ENCODE peak calls at places on chromosome 15, in six cellular contexts. One of them, this sample, is unnamed.

GRCh38 chr15:65426216-65426853 is 3.6 kb upstream of the IGDCC4 start:
- DNase-seq in spleen: no peak
- DNase-seq in AG09309: no peak
- DNase-seq in body of pancreas: no peak
- DNase-seq in cardiac fibroblast: no peak
- DNase-seq in AG04450: no peak
- DNase-seq in this sample: no peak

GRCh38 chr15:36844453-36845094 is 255.8 kb downstream of the MEIS2 start:
- DNase-seq in spleen: no peak
- DNase-seq in AG09309: no peak
- DNase-seq in body of pancreas: no peak
- DNase-seq in cardiac fibroblast: peak; percentile 26
- DNase-seq in AG04450: peak; percentile 34
- DNase-seq in this sample: peak; percentile 10

GRCh38 chr15:96540283-96540682 is 209.8 kb downstream of the NR2F2 start:
- DNase-seq in spleen: no peak
- DNase-seq in AG09309: no peak
- DNase-seq in body of pancreas: no peak
- DNase-seq in cardiac fibroblast: no peak
- DNase-seq in AG04450: no peak
- DNase-seq in this sample: no peak

GRCh38 chr15:78811124-78811824 is at the start of gene ADAMTS7:
- DNase-seq in spleen: peak; percentile 88
- DNase-seq in AG09309: no peak
- DNase-seq in body of pancreas: peak; percentile 50
- DNase-seq in cardiac fibroblast: peak; percentile 88
- DNase-seq in AG04450: peak; percentile 32
- DNase-seq in this sample: no peak

GRCh38 chr15:37933685-37934084 is 755 bp upstream of the TMCO5A start:
- DNase-seq in spleen: no peak
- DNase-seq in AG09309: peak; percentile 46
- DNase-seq in body of pancreas: no peak
- DNase-seq in cardiac fibroblast: peak; percentile 81
- DNase-seq in AG04450: peak; percentile 68
- DNase-seq in this sample: peak; percentile 71

GRCh38 chr15:91099616-91100560 is at the start of gene SV2B:
- DNase-seq in spleen: peak; percentile 80
- DNase-seq in AG09309: no peak
- DNase-seq in body of pancreas: peak; percentile 45
- DNase-seq in cardiac fibroblast: peak; percentile 35
- DNase-seq in AG04450: no peak
- DNase-seq in this sample: no peak

GRCh38 chr15:70098461-70099166 is 897 bp upstream of the TLE3 start:
- DNase-seq in spleen: peak; percentile 94
- DNase-seq in AG09309: no peak
- DNase-seq in body of pancreas: peak; percentile 57
- DNase-seq in cardiac fibroblast: peak; percentile 42
- DNase-seq in AG04450: no peak
- DNase-seq in this sample: no peak

GRCh38 chr15:79740581-79740980 is 156.2 kb downstream of the MTHFS start:
- DNase-seq in spleen: no peak
- DNase-seq in AG09309: no peak
- DNase-seq in body of pancreas: no peak
- DNase-seq in cardiac fibroblast: no peak
- DNase-seq in AG04450: no peak
- DNase-seq in this sample: no peak

GRCh38 chr15:95459288-95459687 is 871.2 kb upstream of the NR2F2 start:
- DNase-seq in spleen: no peak
- DNase-seq in AG09309: no peak
- DNase-seq in body of pancreas: no peak
- DNase-seq in cardiac fibroblast: peak; percentile 68
- DNase-seq in AG04450: no peak
- DNase-seq in this sample: no peak

GRCh38 chr15:60115579-60116415 is 111.7 kb downstream of the FOXB1 start:
- DNase-seq in spleen: no peak
- DNase-seq in AG09309: peak; percentile 33
- DNase-seq in body of pancreas: no peak
- DNase-seq in cardiac fibroblast: peak; percentile 59
- DNase-seq in AG04450: no peak
- DNase-seq in this sample: no peak

GRCh38 chr15:34099914-34100313 is 1.7 kb downstream of the EMC7 start:
- DNase-seq in spleen: no peak
- DNase-seq in AG09309: no peak
- DNase-seq in body of pancreas: no peak
- DNase-seq in cardiac fibroblast: no peak
- DNase-seq in AG04450: no peak
- DNase-seq in this sample: no peak
- H3K4me3 ChIP-seq in spleen: peak overlapping the region; percentile 82
- H3K4me3 ChIP-seq in AG09309: no peak overlapping the region
- H3K4me3 ChIP-seq in body of pancreas: no peak overlapping the region
- H3K4me3 ChIP-seq in cardiac fibroblast: no peak overlapping the region
- H3K4me3 ChIP-seq in AG04450: no peak overlapping the region
- H3K4me3 ChIP-seq in this sample: no peak overlapping the region

GRCh38 chr15:100658895-100659294 is 56.5 kb downstream of the ASB7 start:
- DNase-seq in spleen: no peak
- DNase-seq in AG09309: no peak
- DNase-seq in body of pancreas: no peak
- DNase-seq in cardiac fibroblast: no peak
- DNase-seq in AG04450: no peak
- DNase-seq in this sample: no peak

GRCh38 chr15:100665570-100665969 is 63.2 kb downstream of the ASB7 start:
- DNase-seq in spleen: no peak
- DNase-seq in AG09309: no peak
- DNase-seq in body of pancreas: no peak
- DNase-seq in cardiac fibroblast: peak; percentile 78
- DNase-seq in AG04450: no peak
- DNase-seq in this sample: no peak

GRCh38 chr15:100661161-100661560 is 58.8 kb downstream of the ASB7 start:
- DNase-seq in spleen: no peak
- DNase-seq in AG09309: no peak
- DNase-seq in body of pancreas: no peak
- DNase-seq in cardiac fibroblast: no peak
- DNase-seq in AG04450: no peak
- DNase-seq in this sample: no peak

GRCh38 chr15:100663550-100664335 is 61.4 kb downstream of the ASB7 start:
- DNase-seq in spleen: no peak
- DNase-seq in AG09309: no peak
- DNase-seq in body of pancreas: no peak
- DNase-seq in cardiac fibroblast: peak; percentile 53
- DNase-seq in AG04450: no peak
- DNase-seq in this sample: no peak

DNA sequence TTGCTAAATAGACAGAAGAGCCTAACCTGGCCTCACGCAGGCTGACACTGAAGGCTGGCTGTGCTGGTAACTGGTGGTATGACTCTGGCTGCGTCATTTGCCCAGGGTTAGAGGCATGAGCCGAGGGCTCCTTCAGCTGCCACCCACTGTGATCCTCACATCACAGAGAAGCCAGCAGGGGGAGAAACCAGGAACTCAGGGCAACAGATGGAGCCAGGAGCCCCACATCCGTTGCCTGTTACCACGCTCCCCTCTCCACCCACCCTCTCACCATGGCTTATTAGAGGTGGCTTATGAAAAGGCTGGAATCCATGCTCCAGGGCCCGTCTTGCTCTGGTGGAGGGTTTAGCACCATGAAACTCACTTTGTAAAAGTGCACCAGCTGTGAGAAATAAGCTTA is 60.7 kb downstream of the ASB7 start:
- DNase-seq in spleen: no peak
- DNase-seq in AG09309: no peak
- DNase-seq in body of pancreas: no peak
- DNase-seq in cardiac fibroblast: no peak
- DNase-seq in AG04450: no peak
- DNase-seq in this sample: no peak
- TF ChIP-seq CTCF in spleen: no peak
- TF ChIP-seq CTCF in AG09309: peak; percentile 33
- TF ChIP-seq CTCF in body of pancreas: peak; percentile 9
- TF ChIP-seq CTCF in cardiac fibroblast: peak; percentile 29
- TF ChIP-seq CTCF in AG04450: peak; percentile 23
- TF ChIP-seq CTCF in this sample: peak; percentile 56

GRCh38 chr15:81182031-81182745 is 14.5 kb upstream of the IL16 start:
- DNase-seq in spleen: no peak
- DNase-seq in AG09309: no peak
- DNase-seq in body of pancreas: no peak
- DNase-seq in cardiac fibroblast: peak; percentile 56
- DNase-seq in AG04450: no peak
- DNase-seq in this sample: no peak
- H3K4me3 ChIP-seq in spleen: no peak overlapping the region
- H3K4me3 ChIP-seq in AG09309: no peak overlapping the region
- H3K4me3 ChIP-seq in body of pancreas: no peak overlapping the region
- H3K4me3 ChIP-seq in cardiac fibroblast: no peak overlapping the region
- H3K4me3 ChIP-seq in AG04450: peak overlapping the region; percentile 63
- H3K4me3 ChIP-seq in this sample: no peak overlapping the region

GRCh38 chr15:28191832-28192231 is 92.7 kb upstream of the OCA2 start:
- DNase-seq in spleen: no peak
- DNase-seq in AG09309: peak; percentile 44
- DNase-seq in body of pancreas: peak; percentile 59
- DNase-seq in cardiac fibroblast: peak; percentile 80
- DNase-seq in AG04450: peak; percentile 36
- DNase-seq in this sample: no peak
- TF ChIP-seq CTCF in spleen: no peak
- TF ChIP-seq CTCF in AG09309: peak; percentile 68
- TF ChIP-seq CTCF in body of pancreas: peak; percentile 2
- TF ChIP-seq CTCF in cardiac fibroblast: peak; percentile 63
- TF ChIP-seq CTCF in AG04450: peak; percentile 49
- TF ChIP-seq CTCF in this sample: peak; percentile 46